ENCODE peak calls at places on chromosome 15, in nine cellular contexts. One of them, this sample, is unnamed.

GRCh38 chr15:91921188-91921820 is 67.8 kb downstream of the SLCO3A1 start:
- ATAC-seq in left lobe of liver: peak; percentile 49
- ATAC-seq in heart right ventricle: peak; percentile 34
- ATAC-seq in HepG2: no peak
- ATAC-seq in SK-N-SH treated with all-trans-retinoic acid at 6 μM for 48 hours: no peak
- ATAC-seq in CD4-positive, alpha-beta T cell: peak; percentile 76
- ATAC-seq in activated CD8-positive, alpha-beta memory T cell treated with anti-CD3 and anti-CD28 coated beads, Interleukin-2, amount 10 ng/mL, durations not matched to agents 7 days and 5 days: no peak
- ATAC-seq in left cardiac atrium: peak; percentile 32
- ATAC-seq in left ventricle myocardium superior: no peak
- ATAC-seq in this sample: no peak

GRCh38 chr15:56866798-56867197 is 51.6 kb upstream of the TCF12 start:
- ATAC-seq in left lobe of liver: no peak
- ATAC-seq in heart right ventricle: no peak
- ATAC-seq in HepG2: no peak
- ATAC-seq in SK-N-SH treated with all-trans-retinoic acid at 6 μM for 48 hours: peak; percentile 71
- ATAC-seq in CD4-positive, alpha-beta T cell: no peak
- ATAC-seq in activated CD8-positive, alpha-beta memory T cell treated with anti-CD3 and anti-CD28 coated beads, Interleukin-2, amount 10 ng/mL, durations not matched to agents 7 days and 5 days: no peak
- ATAC-seq in left cardiac atrium: no peak
- ATAC-seq in left ventricle myocardium superior: no peak
- ATAC-seq in this sample: no peak

GRCh38 chr15:48541659-48542334 is 103.7 kb downstream of the FBN1 start:
- ATAC-seq in left lobe of liver: no peak
- ATAC-seq in heart right ventricle: peak; percentile 56
- ATAC-seq in HepG2: no peak
- ATAC-seq in SK-N-SH treated with all-trans-retinoic acid at 6 μM for 48 hours: peak; percentile 88
- ATAC-seq in CD4-positive, alpha-beta T cell: no peak
- ATAC-seq in activated CD8-positive, alpha-beta memory T cell treated with anti-CD3 and anti-CD28 coated beads, Interleukin-2, amount 10 ng/mL, durations not matched to agents 7 days and 5 days: no peak
- ATAC-seq in left cardiac atrium: peak; percentile 74
- ATAC-seq in left ventricle myocardium superior: peak; percentile 76
- ATAC-seq in this sample: peak; percentile 81

GRCh38 chr15:65223996-65224395 is 12.7 kb upstream of the CILP start:
- ATAC-seq in left lobe of liver: no peak
- ATAC-seq in heart right ventricle: no peak
- ATAC-seq in HepG2: no peak
- ATAC-seq in SK-N-SH treated with all-trans-retinoic acid at 6 μM for 48 hours: no peak
- ATAC-seq in CD4-positive, alpha-beta T cell: no peak
- ATAC-seq in activated CD8-positive, alpha-beta memory T cell treated with anti-CD3 and anti-CD28 coated beads, Interleukin-2, amount 10 ng/mL, durations not matched to agents 7 days and 5 days: no peak
- ATAC-seq in left cardiac atrium: no peak
- ATAC-seq in left ventricle myocardium superior: no peak
- ATAC-seq in this sample: no peak

GRCh38 chr15:70098461-70099166 is 897 bp upstream of the TLE3 start:
- ATAC-seq in left lobe of liver: peak; percentile 25
- ATAC-seq in heart right ventricle: peak; percentile 2
- ATAC-seq in HepG2: peak; percentile 44
- ATAC-seq in SK-N-SH treated with all-trans-retinoic acid at 6 μM for 48 hours: peak; percentile 7
- ATAC-seq in CD4-positive, alpha-beta T cell: no peak
- ATAC-seq in activated CD8-positive, alpha-beta memory T cell treated with anti-CD3 and anti-CD28 coated beads, Interleukin-2, amount 10 ng/mL, durations not matched to agents 7 days and 5 days: no peak
- ATAC-seq in left cardiac atrium: peak; percentile 4
- ATAC-seq in left ventricle myocardium superior: peak; percentile 9
- ATAC-seq in this sample: no peak

GRCh38 chr15:43251863-43252241 is 14.9 kb downstream of the TGM5 start:
- ATAC-seq in left lobe of liver: no peak
- ATAC-seq in heart right ventricle: no peak
- ATAC-seq in HepG2: no peak
- ATAC-seq in SK-N-SH treated with all-trans-retinoic acid at 6 μM for 48 hours: no peak
- ATAC-seq in CD4-positive, alpha-beta T cell: no peak
- ATAC-seq in activated CD8-positive, alpha-beta memory T cell treated with anti-CD3 and anti-CD28 coated beads, Interleukin-2, amount 10 ng/mL, durations not matched to agents 7 days and 5 days: peak; percentile 37
- ATAC-seq in left cardiac atrium: no peak
- ATAC-seq in left ventricle myocardium superior: no peak
- ATAC-seq in this sample: no peak

GRCh38 chr15:56286213-56286612 is 42.5 kb upstream of the RFX7 start:
- ATAC-seq in left lobe of liver: peak; percentile 33
- ATAC-seq in heart right ventricle: no peak
- ATAC-seq in HepG2: no peak
- ATAC-seq in SK-N-SH treated with all-trans-retinoic acid at 6 μM for 48 hours: no peak
- ATAC-seq in CD4-positive, alpha-beta T cell: no peak
- ATAC-seq in activated CD8-positive, alpha-beta memory T cell treated with anti-CD3 and anti-CD28 coated beads, Interleukin-2, amount 10 ng/mL, durations not matched to agents 7 days and 5 days: no peak
- ATAC-seq in left cardiac atrium: no peak
- ATAC-seq in left ventricle myocardium superior: no peak
- ATAC-seq in this sample: no peak

GRCh38 chr15:34795267-34796081 is at the start of gene ACTC1:
- ATAC-seq in left lobe of liver: peak; percentile 86
- ATAC-seq in heart right ventricle: peak; percentile 54
- ATAC-seq in HepG2: peak; percentile 97
- ATAC-seq in SK-N-SH treated with all-trans-retinoic acid at 6 μM for 48 hours: no peak
- ATAC-seq in CD4-positive, alpha-beta T cell: no peak
- ATAC-seq in activated CD8-positive, alpha-beta memory T cell treated with anti-CD3 and anti-CD28 coated beads, Interleukin-2, amount 10 ng/mL, durations not matched to agents 7 days and 5 days: no peak
- ATAC-seq in left cardiac atrium: peak; percentile 64
- ATAC-seq in left ventricle myocardium superior: peak; percentile 68
- ATAC-seq in this sample: peak; percentile 44